ENCODE peak calls at places on chromosome 11, in six cellular contexts. K is NCI-H2029 treated with DMSO at 0.1 percent for 48 hours, A is astrocyte of the hippocampus, D is H1, E is NCI-H1105, J is NCI-H82. Z is an unnamed sample.

GRCh38 chr11:1643146-1643690 is 13.6 kb downstream of the KRTAP5-5 start:
- DNase-seq in K (no peak), E (no peak), D (no peak), J (no peak), A (no peak), Z (no peak)

GRCh38 chr11:75198278-75198948 is 42.2 kb upstream of the TPBGL start:
- DNase-seq in E (peak; percentile 71), D (no peak), K (peak; percentile 38), J (no peak), A (no peak), Z (no peak)

GRCh38 chr11:7473702-7474101 is 11.6 kb upstream of the OLFML1 start:
- DNase-seq in J (no peak), K (no peak), E (no peak), A (no peak), D (no peak), Z (no peak)

GRCh38 chr11:115178705-115179104 is 325.5 kb downstream of the CADM1 start:
- DNase-seq in D (no peak), A (no peak), E (no peak), J (no peak), K (no peak), Z (no peak)

GRCh38 chr11:19429108-19429760 is 188.5 kb upstream of the E2F8 start:
- DNase-seq in A (no peak), D (no peak), K (no peak), J (no peak), E (no peak), Z (no peak)

GRCh38 chr11:72584293-72584921 is 89.8 kb downstream of the PDE2A start:
- DNase-seq in K (no peak), J (no peak), E (no peak), A (peak; percentile 19), D (no peak), Z (no peak)

GRCh38 chr11:110919241-110919893 is 207.1 kb upstream of the ARHGAP20 start:
- DNase-seq in J (no peak), E (no peak), D (no peak), K (no peak), A (no peak), Z (no peak)

GRCh38 chr11:124891390-124891861 is 6.2 kb downstream of the ROBO4 start:
- DNase-seq in D (no peak), K (no peak), J (peak; percentile 60), E (no peak), A (no peak), Z (no peak)

Z was measured in astrocyte of the spinal cord.